ENCODE peak calls at places on chromosomes 6 and 20, in four cellular contexts. T, N, S and M are unnamed samples.

GRCh38 chr6:89924231-89924630 is 30.0 kb downstream of the GJA10 start:
- DNase-seq in T (no peak), N (no peak), S (no peak), M (no peak)

GRCh38 chr6:113317870-113318269 is 539.3 kb upstream of the MARCKS start:
- DNase-seq in T (no peak), N (no peak), S (no peak), M (no peak)

GRCh38 chr20:30168025-30168799 is 1089.3 kb upstream of the DEFB115 start:
- DNase-seq in T (no peak), N (no peak), S (no peak), M (no peak)

GRCh38 chr6:158648682-158649131 is 1.1 kb upstream of the SYTL3 start:
- DNase-seq in T (no peak), N (no peak), S (peak; percentile 83), M (no peak)

GRCh38 chr6:18595774-18596528 is 208.8 kb downstream of the RNF144B start:
- DNase-seq in T (peak; percentile 75), N (peak; percentile 43), S (no peak), M (peak; percentile 69)

GRCh38 chr20:20695250-20695816 is 17.1 kb downstream of the RALGAPA2 start:
- DNase-seq in T (no peak), N (peak; percentile 82), S (no peak), M (peak; percentile 13)

GRCh38 chr6:46170357-46171289 is at the start of gene ENPP5:
- DNase-seq in T (peak; percentile 23), N (no peak), S (peak; percentile 12), M (no peak)

GRCh38 chr6:144718431-144718830 is 433.3 kb downstream of the UTRN start:
- DNase-seq in T (no peak), N (no peak), S (no peak), M (no peak)

GRCh38 chr6:168515376-168515775 is 74.4 kb downstream of the SMOC2 start:
- DNase-seq in T (no peak), N (no peak), S (no peak), M (no peak)

GRCh38 chr20:7673841-7674240 is 266.4 kb downstream of the HAO1 start:
- DNase-seq in T (no peak), N (no peak), S (no peak), M (no peak)

GRCh38 chr20:21147593-21147992 is 21.7 kb downstream of the KIZ start:
- DNase-seq in T (no peak), N (no peak), S (no peak), M (no peak)

GRCh38 chr20:2838170-2838797 is 2.2 kb downstream of the PCED1A start:
- DNase-seq in T (no peak), N (no peak), S (peak; percentile 34), M (no peak)

GRCh38 chr6:17472653-17473183 is 79.3 kb downstream of the CAP2 start:
- DNase-seq in T (no peak), N (no peak), S (no peak), M (no peak)

GRCh38 chr6:155117266-155117665 is 122.2 kb downstream of the TIAM2 start:
- DNase-seq in T (no peak), N (no peak), S (no peak), M (no peak)

GRCh38 chr6:42049116-42049809 is 1.1 kb upstream of the TAF8 start:
- DNase-seq in T (no peak), N (no peak), S (no peak), M (no peak)

GRCh38 chr6:5023923-5024322 is 20.1 kb upstream of the RPP40 start:
- DNase-seq in T (no peak), N (no peak), S (no peak), M (no peak)

GRCh38 chr20:41018153-41018552 is 10.5 kb upstream of the TOP1 start:
- DNase-seq in T (no peak), N (no peak), S (no peak), M (no peak)
- TF ChIP-seq MYC in T (no peak), N (no peak), S (no peak), M (no peak)

DNA sequence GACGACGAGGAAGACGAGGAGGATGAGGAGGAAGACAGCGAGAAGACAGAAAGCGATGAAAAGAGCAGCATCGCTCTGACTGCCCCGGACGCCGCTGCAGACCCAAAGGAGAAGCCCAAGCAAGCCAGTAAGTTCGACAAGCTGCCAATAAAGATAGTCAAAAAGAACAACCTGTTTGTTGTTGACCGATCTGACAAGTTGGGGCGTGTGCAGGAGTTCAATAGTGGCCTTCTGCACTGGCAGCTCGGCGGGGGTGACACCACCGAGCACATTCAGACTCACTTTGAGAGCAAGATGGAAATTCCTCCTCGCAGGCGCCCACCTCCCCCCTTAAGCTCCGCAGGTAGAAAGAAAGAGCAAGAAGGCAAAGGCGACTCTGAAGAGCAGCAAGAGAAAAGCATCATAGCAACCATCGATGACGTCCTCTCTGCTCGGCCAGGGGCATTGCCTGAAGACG is 116.9 kb downstream of the TMEM242 start:
- DNase-seq in T (no peak), N (no peak), S (no peak), M (no peak)
- TF ChIP-seq EZH2 in T (no peak), N (no peak), S (no peak), M (no peak)

GRCh38 chr6:91268941-91269340 is 682.1 kb upstream of the MAP3K7 start:
- DNase-seq in T (no peak), N (no peak), S (no peak), M (no peak)
- H3K4me2 ChIP-seq in T (no peak overlapping the region), N (no peak overlapping the region), S (no peak overlapping the region), M (no peak overlapping the region)

DNA sequence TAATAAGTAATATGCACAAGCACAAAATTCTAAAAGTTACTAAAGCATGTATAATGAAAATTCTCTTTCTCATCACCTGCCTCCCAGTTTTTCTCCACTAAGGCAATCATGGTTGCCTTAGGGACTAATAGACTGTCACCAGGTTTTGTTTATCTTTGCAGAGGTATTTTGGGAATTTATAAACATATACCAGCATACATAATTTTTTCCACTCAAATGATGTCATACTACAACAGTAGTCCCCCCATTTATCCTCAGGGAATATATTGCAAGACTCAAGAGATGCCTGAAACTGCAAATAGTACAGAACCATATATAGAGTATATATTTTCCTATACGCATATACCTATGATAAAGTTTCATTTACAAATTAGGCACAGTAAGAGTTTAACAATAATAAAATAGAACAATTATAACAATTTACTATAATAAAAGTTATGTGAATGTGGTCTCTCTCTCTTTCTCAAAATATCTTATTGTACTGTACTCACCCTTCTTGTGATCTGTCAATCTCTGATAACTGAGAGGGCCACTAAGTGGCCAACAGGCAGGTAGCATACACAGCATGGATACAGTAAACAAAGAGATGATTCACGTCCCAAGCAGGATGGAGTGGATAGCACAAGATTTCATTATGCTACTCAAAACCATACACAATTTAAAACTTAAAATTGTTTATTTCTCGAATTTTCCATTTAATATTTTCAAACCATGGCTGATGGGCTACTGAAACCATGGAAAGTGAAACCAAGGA is 19.7 kb downstream of the RBL1 start:
- DNase-seq in T (no peak), N (no peak), S (no peak), M (no peak)
- TF ChIP-seq MYC in T (no peak), N (no peak), S (no peak), M (no peak)

GRCh38 chr20:33724439-33725094 is 4.5 kb upstream of the PXMP4 start:
- DNase-seq in T (no peak), N (peak; percentile 91), S (no peak), M (no peak)

GRCh38 chr20:33719989-33720709 is at the start of gene PXMP4:
- DNase-seq in T (peak; percentile 96), N (no peak), S (peak; percentile 99), M (peak; percentile 97)

GRCh38 chr20:33716498-33716897 is 3.6 kb downstream of the PXMP4 start:
- DNase-seq in T (no peak), N (no peak), S (no peak), M (no peak)

GRCh38 chr20:33721391-33722140 is 1.5 kb upstream of the PXMP4 start:
- DNase-seq in T (no peak), N (peak; percentile 54), S (no peak), M (no peak)

DNA sequence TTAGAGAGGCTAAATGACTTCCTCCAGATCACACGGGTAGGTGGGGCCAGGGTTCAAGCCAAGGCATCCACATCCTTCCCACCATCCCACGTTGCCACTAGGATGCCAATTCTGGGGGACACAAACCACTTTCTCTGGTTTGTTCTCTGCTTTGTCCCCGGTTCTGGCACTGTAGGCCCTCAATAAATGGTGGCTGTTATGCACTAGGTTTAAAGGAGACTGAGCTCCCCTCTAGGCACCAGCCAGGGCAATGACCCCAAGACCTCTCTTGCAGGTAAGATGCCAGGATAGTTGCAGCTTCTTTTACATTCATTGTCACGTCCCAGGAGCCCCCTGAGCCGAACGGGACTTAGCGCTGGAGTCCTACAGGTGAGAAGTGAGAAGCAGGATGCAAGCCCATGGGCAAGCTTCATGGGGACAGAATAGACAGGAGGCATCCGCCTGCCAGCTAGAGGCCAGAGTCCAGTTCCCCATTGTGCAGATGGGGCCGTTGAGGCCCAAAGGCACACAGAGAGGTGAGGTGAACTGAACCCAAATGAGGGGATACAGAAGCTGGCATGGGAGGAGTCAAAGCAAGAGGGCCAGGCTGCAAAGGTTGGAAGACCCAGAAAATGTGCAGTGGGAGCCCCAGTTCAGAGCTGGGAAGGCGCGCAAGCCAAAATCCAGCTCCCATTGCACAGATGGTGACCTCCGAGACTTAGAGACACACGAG is 677 bp downstream of the PXMP4 start:
- DNase-seq in T (no peak), N (no peak), S (no peak), M (no peak)
- TF ChIP-seq EZH2 in T (no peak), N (no peak), S (no peak), M (no peak)

GRCh38 chr6:30888472-30889137 is 4.3 kb downstream of the DDR1 start:
- DNase-seq in T (peak; percentile 73), N (no peak), S (no peak), M (no peak)
- H3K4me2 ChIP-seq in T (no peak overlapping the region), N (no peak overlapping the region), S (no peak overlapping the region), M (no peak overlapping the region)

GRCh38 chr6:53178837-53179432 is 30.3 kb upstream of the GCM1 start:
- DNase-seq in T (no peak), N (no peak), S (no peak), M (no peak)
- TF ChIP-seq MYC in T (no peak), N (no peak), S (no peak), M (no peak)